ENCODE peak calls at places on chromosomes 13 and 19, in six cellular contexts. Q is right cardiac atrium, O is lower lobe of right lung, D is heart right ventricle, W is astrocyte, Y is psoas muscle. M is an unnamed sample.
A peak's percentile ranks its signal among the peaks of the same experiment; 100 is the strongest.

GRCh38 chr13:32246468-32246867 is 68.7 kb downstream of the ZAR1L start:
- DNase-seq in O (peak; percentile 57), D (peak; percentile 72), Y (no peak), W (peak; percentile 53), Q (peak; percentile 63), M (peak; percentile 56)

GRCh38 chr13:19567820-19568534 is 6.6 kb upstream of the TPTE2 start:
- DNase-seq in W (no peak), O (no peak), Y (no peak), D (no peak), Q (no peak), M (no peak)

GRCh38 chr19:9531933-9532332 is 6.5 kb downstream of the ZNF426 start:
- DNase-seq in Y (no peak), O (no peak), W (no peak), Q (no peak), D (no peak), M (no peak)

GRCh38 chr13:107375701-107376350 is 807.9 kb upstream of the ARGLU1 start:
- DNase-seq in Q (no peak), D (no peak), W (peak; percentile 11), O (no peak), Y (no peak), M (no peak)

GRCh38 chr19:55673465-55673864 is 1.6 kb upstream of the EPN1 start:
- DNase-seq in Q (no peak), D (no peak), W (no peak), O (no peak), Y (no peak), M (no peak)

GRCh38 chr19:40614595-40615411 is 13.6 kb downstream of the LTBP4 start:
- DNase-seq in Y (peak; percentile 84), O (peak; percentile 86), W (peak; percentile 98), D (peak; percentile 90), Q (peak; percentile 93), M (peak; percentile 90)

GRCh38 chr13:37534181-37534580 is 64.4 kb downstream of the POSTN start:
- DNase-seq in W (peak; percentile 90), Q (no peak), D (no peak), O (no peak), Y (no peak), M (no peak)

GRCh38 chr13:94997126-94997525 is 284.8 kb upstream of the SOX21 start:
- DNase-seq in Q (no peak), D (no peak), Y (no peak), O (no peak), W (no peak), M (no peak)

GRCh38 chr13:32316476-32316875 is 1.2 kb downstream of the BRCA2 start:
- DNase-seq in W (no peak), D (no peak), O (no peak), Y (no peak), Q (no peak), M (no peak)

DNA sequence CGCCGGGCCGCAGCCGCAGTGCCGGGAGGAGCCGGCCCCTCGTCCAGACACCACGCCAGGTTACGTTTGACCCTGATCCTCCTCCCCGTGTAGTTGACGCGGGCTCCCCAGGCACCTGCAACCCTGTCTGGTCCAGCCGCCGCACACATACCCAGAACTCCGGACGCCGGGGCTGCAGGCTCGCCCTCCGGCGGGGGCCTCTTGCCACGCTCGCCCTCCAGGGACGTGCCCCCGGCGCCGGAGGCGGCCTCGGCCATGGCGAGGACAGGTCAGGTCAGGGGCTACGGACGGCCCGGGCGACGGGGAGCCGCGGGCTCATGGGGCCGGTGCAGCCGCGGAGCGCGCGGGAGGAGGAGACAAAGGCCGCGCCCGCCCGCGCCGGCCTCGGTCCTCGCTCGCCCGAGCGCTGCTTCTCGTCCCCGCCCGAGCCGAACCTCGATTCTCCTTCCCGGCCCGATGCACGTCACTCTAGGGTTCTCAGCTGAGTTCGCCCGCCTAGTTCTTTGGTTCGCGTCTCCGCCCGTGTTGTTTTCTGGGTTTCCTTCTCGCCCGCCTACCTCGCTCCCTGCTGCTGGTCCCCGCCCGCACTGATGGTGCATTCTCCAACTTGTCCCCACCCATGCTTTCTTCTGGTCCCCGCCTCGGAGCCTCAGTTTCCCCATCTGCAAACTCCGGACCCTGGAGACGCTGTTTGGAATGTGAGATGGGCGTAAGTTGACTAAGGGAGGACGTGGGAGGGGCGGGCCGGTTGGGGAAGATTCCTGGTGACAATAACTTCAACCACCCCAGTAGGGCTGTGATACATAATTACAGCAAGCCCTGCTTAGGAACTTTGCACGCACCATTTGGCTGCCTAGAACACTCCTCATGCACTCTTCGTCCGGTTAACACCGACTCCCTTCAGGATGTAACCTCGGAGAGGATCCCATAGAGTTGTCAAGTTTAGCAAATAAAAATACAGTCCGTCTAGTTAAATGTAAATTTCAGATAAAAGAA is at the start of gene ANO8:
- DNase-seq in W (peak; percentile 100), D (peak; percentile 99), O (peak; percentile 96), Q (peak; percentile 97), Y (peak; percentile 98), M (peak; percentile 97)
- H3K4me1 ChIP-seq in W (peaks cover 19% of the 10 kb centered on the region), D (peaks cover 41% of the 10 kb centered on the region), O (peaks cover 33% of the 10 kb centered on the region), Q (peaks cover 3% of the 10 kb centered on the region), Y (peaks cover 24% of the 10 kb centered on the region), M (no peaks in the 10 kb centered on the region)

DNA sequence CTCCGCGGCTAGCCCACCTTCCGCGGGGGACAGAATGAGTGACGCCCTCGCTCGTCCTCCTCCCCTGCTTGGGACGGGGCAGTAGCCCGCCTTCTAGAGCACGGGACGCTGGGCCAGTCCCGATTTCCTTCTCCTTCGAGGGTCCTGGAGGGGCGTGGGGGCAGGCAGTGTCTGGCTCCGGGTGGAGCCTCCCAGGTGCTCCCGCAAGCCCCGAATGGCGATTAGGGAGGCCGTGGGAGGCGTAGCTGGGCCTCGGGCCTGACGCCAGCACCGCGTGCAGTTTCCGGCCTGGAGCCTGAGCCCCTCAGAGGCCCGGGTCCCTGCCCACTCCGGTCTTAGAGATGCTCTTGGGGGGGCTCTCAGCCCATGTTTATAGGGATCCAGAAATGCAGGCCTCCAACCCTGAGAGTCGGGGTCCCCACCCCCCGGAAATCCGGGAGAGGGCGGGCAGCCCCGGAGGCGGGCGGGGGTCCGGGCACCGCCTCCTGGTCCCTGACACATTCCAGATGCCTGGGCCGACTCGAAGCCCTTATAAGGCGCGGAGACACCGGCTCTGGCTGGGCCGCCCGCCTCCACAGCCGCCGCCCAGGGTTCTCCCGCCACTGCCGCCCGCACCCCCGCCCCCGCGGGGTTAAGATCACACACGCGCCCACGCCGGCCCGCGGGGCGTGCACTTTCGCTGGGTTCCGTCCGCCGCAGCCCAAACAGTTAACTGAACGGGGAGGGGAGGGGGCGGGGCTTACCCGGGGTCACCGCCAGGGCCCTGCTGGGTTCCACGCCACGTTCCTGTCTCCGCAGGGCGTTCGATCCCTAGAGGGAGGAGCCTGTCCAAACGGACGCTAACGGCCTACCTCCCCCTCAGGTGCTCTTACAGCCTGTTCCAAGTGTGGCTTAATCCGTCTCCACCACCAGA is 1.5 kb downstream of the MYADM start:
- DNase-seq in Q (peak; percentile 95), O (peak; percentile 94), D (peak; percentile 91), Y (peak; percentile 93), W (peak; percentile 78), M (peak; percentile 92)
- H3K4me1 ChIP-seq in Q (peaks cover 7% of the 10 kb centered on the region), O (peaks cover 56% of the 10 kb centered on the region), D (peaks cover 48% of the 10 kb centered on the region), Y (no peaks in the 10 kb centered on the region), W (peaks cover 14% of the 10 kb centered on the region), M (no peaks in the 10 kb centered on the region)

DNA sequence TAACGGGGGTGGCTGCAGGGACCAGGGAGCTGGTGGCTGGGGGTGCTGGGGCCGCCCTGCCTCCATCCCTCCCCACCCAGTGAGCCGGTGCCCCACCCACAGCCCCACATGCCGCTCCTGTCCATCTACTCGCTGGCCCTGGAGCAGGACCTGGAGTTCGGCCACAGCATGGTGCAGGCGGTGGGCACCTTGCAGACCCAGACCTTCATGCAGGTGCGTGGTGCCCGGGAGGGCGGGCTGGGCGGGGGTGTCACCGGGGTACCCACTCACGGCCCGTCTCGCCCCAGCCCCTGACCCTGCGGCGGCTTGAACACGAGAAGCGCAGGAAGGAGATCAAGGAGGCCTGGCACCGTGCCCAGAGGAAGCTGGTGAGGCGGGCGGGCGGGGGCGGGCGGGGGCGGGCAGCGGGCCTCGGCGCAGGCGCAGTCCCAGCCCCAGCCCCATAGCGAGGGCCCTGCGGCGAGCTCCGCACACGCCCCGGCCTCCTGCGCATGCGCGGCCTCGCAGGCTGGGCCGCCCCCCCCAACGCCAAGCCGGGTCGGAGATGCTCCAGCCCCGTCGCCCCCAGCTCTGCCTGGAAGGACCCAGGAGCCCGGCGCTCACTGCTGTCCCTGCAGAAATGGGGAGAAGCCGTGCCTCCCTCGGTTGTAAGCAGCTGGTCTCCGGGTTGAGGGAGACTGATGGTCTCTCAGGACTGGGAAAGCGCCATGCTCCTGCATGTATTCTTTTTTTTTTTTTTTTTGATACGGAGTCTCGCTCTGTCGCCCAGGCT is 7.7 kb downstream of the ARHGAP45 start:
- DNase-seq in O (peak; percentile 97), Y (peak; percentile 90), D (peak; percentile 78), Q (peak; percentile 78), W (no peak), M (no peak)
- H3K4me1 ChIP-seq in O (peaks cover 54% of the 10 kb centered on the region), Y (peaks cover 3% of the 10 kb centered on the region), D (peaks cover 19% of the 10 kb centered on the region), Q (no peaks in the 10 kb centered on the region), W (no peaks in the 10 kb centered on the region), M (no peaks in the 10 kb centered on the region)

GRCh38 chr19:5290336-5291262 is 50.0 kb downstream of the PTPRS start:
- DNase-seq in D (no peak), W (no peak), Q (no peak), Y (no peak), O (no peak), M (no peak)

GRCh38 chr19:5288347-5288739 is 52.3 kb downstream of the PTPRS start:
- DNase-seq in O (no peak), W (no peak), Q (peak; percentile 50), D (no peak), Y (peak; percentile 73), M (no peak)

GRCh38 chr19:5291588-5292193 is 48.9 kb downstream of the PTPRS start:
- DNase-seq in O (no peak), Y (peak; percentile 42), W (no peak), Q (no peak), D (no peak), M (no peak)

GRCh38 chr19:5287066-5287465 is 53.5 kb downstream of the PTPRS start:
- DNase-seq in Q (no peak), Y (no peak), O (no peak), D (no peak), W (no peak), M (no peak)

GRCh38 chr19:5289060-5289990 is 51.3 kb downstream of the PTPRS start:
- DNase-seq in Q (no peak), Y (no peak), O (no peak), W (no peak), D (no peak), M (no peak)
- H3K4me1 ChIP-seq in Q (no peaks in the 10 kb centered on the region), Y (peaks cover 14% of the 10 kb centered on the region), O (peaks cover 34% of the 10 kb centered on the region), W (peaks cover 19% of the 10 kb centered on the region), D (peaks cover 44% of the 10 kb centered on the region), M (peaks cover 35% of the 10 kb centered on the region)